ENCODE peak calls at places on chromosome 14, in eight cellular contexts. A is HCT116; E is T follicular helper cell; Z is stimulated activated CD4-positive, alpha-beta T cell treated with anti-CD3 and anti-CD28 coated beads, Interleukin-2, amount 100 ng/mL, for 48 hours; D is heart right ventricle; M is amniotic stem cell; U is skeletal muscle cell; F is prostate gland. Q is an unnamed sample.

GRCh38 chr14:75299064-75299463 is 20.4 kb downstream of the FOS start:
- DNase-seq in A (no peak), E (no peak), Z (no peak), D (no peak), M (no peak), U (no peak), F (no peak), Q (peak)

GRCh38 chr14:84254205-84254788 is 1275.6 kb upstream of the FLRT2 start:
- DNase-seq in A (no peak), E (no peak), Z (no peak), D (no peak), M (no peak), U (no peak), F (peak), Q (no peak)

GRCh38 chr14:57254884-57255283 is 13.8 kb downstream of the EXOC5 start:
- DNase-seq in A (no peak), E (no peak), Z (no peak), D (no peak), M (no peak), U (no peak), F (no peak), Q (no peak)

GRCh38 chr14:53979141-53979673 is 22.6 kb upstream of the BMP4 start:
- DNase-seq in A (no peak), E (no peak), Z (no peak), D (no peak), M (no peak), U (no peak), F (no peak), Q (no peak)

GRCh38 chr14:104397956-104398355 is 181.6 kb upstream of the C14orf180 start:
- DNase-seq in A (no peak), E (no peak), Z (no peak), D (no peak), M (no peak), U (no peak), F (no peak), Q (no peak)

GRCh38 chr14:88866305-88866704 is 41.9 kb downstream of the TTC8 start:
- DNase-seq in A (no peak), E (no peak), Z (no peak), D (no peak), M (no peak), U (no peak), F (no peak), Q (no peak)

GRCh38 chr14:41899416-41899815 is 292.7 kb downstream of the LRFN5 start:
- DNase-seq in A (no peak), E (no peak), Z (no peak), D (no peak), M (no peak), U (peak), F (no peak), Q (no peak)

GRCh38 chr14:32073537-32074189 is 3.4 kb upstream of the ARHGAP5 start:
- DNase-seq in A (peak), E (peak), Z (peak), D (no peak), M (peak), U (peak), F (peak), Q (peak)

GRCh38 chr14:99226687-99227086 is 45.3 kb downstream of the BCL11B start:
- DNase-seq in A (no peak), E (no peak), Z (no peak), D (no peak), M (no peak), U (no peak), F (no peak), Q (no peak)

GRCh38 chr14:99425272-99425681 is 55.4 kb downstream of the SETD3 start:
- DNase-seq in A (no peak), E (no peak), Z (no peak), D (no peak), M (no peak), U (no peak), F (no peak), Q (no peak)

GRCh38 chr14:100662850-100663527 is 63.7 kb upstream of the DLK1 start:
- DNase-seq in A (peak), E (peak), Z (peak), D (peak), M (no peak), U (no peak), F (peak), Q (peak)

GRCh38 chr14:92561906-92562489 is 48.4 kb downstream of the RIN3 start:
- DNase-seq in A (no peak), E (no peak), Z (no peak), D (no peak), M (no peak), U (no peak), F (no peak), Q (no peak)

GRCh38 chr14:90060312-90060964 is 1.4 kb upstream of the KCNK13 start:
- DNase-seq in A (peak), E (no peak), Z (peak), D (peak), M (no peak), U (no peak), F (peak), Q (peak)

GRCh38 chr14:102362084-102362483 is 606 bp downstream of the CINP start:
- DNase-seq in A (no peak), E (no peak), Z (peak), D (no peak), M (no peak), U (no peak), F (no peak), Q (no peak)

GRCh38 chr14:22865424-22866215 is 5.9 kb upstream of the LRP10 start:
- DNase-seq in A (no peak), E (no peak), Z (no peak), D (no peak), M (no peak), U (no peak), F (no peak), Q (no peak)

GRCh38 chr14:86799244-86799647 is 1193.7 kb downstream of the GALC start:
- DNase-seq in A (no peak), E (no peak), Z (no peak), D (no peak), M (peak), U (peak), F (no peak), Q (no peak)

GRCh38 chr14:61601923-61602732 is 93.2 kb upstream of the HIF1A start:
- DNase-seq in A (no peak), E (no peak), Z (no peak), D (no peak), M (no peak), U (no peak), F (no peak), Q (peak)

GRCh38 chr14:69363055-69363454 is 35.0 kb downstream of the ERH start:
- DNase-seq in A (no peak), E (no peak), Z (no peak), D (peak), M (no peak), U (peak), F (no peak), Q (no peak)

GRCh38 chr14:95547626-95548327 is 12.9 kb downstream of the GLRX5 start:
- DNase-seq in A (no peak), E (no peak), Z (no peak), D (no peak), M (no peak), U (no peak), F (no peak), Q (no peak)

GRCh38 chr14:99177046-99177655 is 94.8 kb downstream of the BCL11B start:
- DNase-seq in A (no peak), E (no peak), Z (no peak), D (no peak), M (no peak), U (no peak), F (no peak), Q (no peak)

GRCh38 chr14:41022932-41023331 is 583.7 kb upstream of the LRFN5 start:
- DNase-seq in A (no peak), E (no peak), Z (no peak), D (no peak), M (no peak), U (no peak), F (no peak), Q (no peak)

GRCh38 chr14:56810341-56810740 is at the start of gene OTX2:
- DNase-seq in A (no peak), E (no peak), Z (no peak), D (no peak), M (no peak), U (no peak), F (no peak), Q (no peak)

GRCh38 chr14:67636361-67636919 is 16.7 kb downstream of the ARG2 start:
- DNase-seq in A (no peak), E (no peak), Z (no peak), D (no peak), M (no peak), U (peak), F (no peak), Q (no peak)

GRCh38 chr14:23183479-23183878 is at the start of gene SLC7A8:
- DNase-seq in A (peak), E (peak), Z (no peak), D (peak), M (no peak), U (no peak), F (peak), Q (no peak)

GRCh38 chr14:70189678-70190077 is 927 bp upstream of the SLC8A3 start:
- DNase-seq in A (no peak), E (no peak), Z (no peak), D (no peak), M (no peak), U (no peak), F (no peak), Q (no peak)

GRCh38 chr14:95935228-95935822 is 58.7 kb downstream of the TUNAR start:
- DNase-seq in A (no peak), E (no peak), Z (no peak), D (no peak), M (peak), U (peak), F (no peak), Q (no peak)

GRCh38 chr14:28294834-28295440 is 471.6 kb upstream of the FOXG1 start:
- DNase-seq in A (no peak), E (no peak), Z (no peak), D (no peak), M (no peak), U (peak), F (no peak), Q (peak)

GRCh38 chr14:30521899-30522736 is 36.8 kb upstream of the G2E3 start:
- DNase-seq in A (peak), E (no peak), Z (no peak), D (no peak), M (peak), U (peak), F (no peak), Q (no peak)

GRCh38 chr14:94665121-94665520 is 52.9 kb downstream of the SERPINA3 start:
- DNase-seq in A (no peak), E (no peak), Z (no peak), D (no peak), M (peak), U (peak), F (no peak), Q (no peak)

GRCh38 chr14:43056106-43056505 is 1449.4 kb downstream of the LRFN5 start:
- DNase-seq in A (no peak), E (no peak), Z (no peak), D (no peak), M (no peak), U (no peak), F (no peak), Q (no peak)

GRCh38 chr14:51004801-51005526 is 60.7 kb upstream of the PYGL start:
- DNase-seq in A (no peak), E (no peak), Z (no peak), D (no peak), M (no peak), U (no peak), F (no peak), Q (no peak)

GRCh38 chr14:77043177-77043983 is 14.9 kb upstream of the IRF2BPL start:
- DNase-seq in A (no peak), E (no peak), Z (no peak), D (no peak), M (no peak), U (peak), F (no peak), Q (peak)

Q was measured in HL-60.